ENCODE peak calls at places on chromosomes 4 and X, in seven cellular contexts. F is HepG2, N is GM12878, U is GM12892, P is SK-N-SH, Z is H1, S is K562. M is an unnamed sample.

GRCh38 chrX:24424948-24425347 is 40.1 kb upstream of the PDK3 start:
- DNase-seq in F (no peak), N (no peak), U (no peak), P (no peak), Z (no peak), S (no peak), M (no peak)

GRCh38 chrX:13112499-13112898 is 68.1 kb upstream of the FAM9C start:
- DNase-seq in F (no peak), N (no peak), U (no peak), P (no peak), Z (no peak), S (no peak), M (no peak)

GRCh38 chr4:105944535-105944934 is 49.3 kb downstream of the NPNT start:
- DNase-seq in F (no peak), N (no peak), U (no peak), P (no peak), Z (no peak), S (no peak), M (no peak)

GRCh38 chrX:125742811-125743210 is 423.1 kb downstream of the TEX13C start:
- DNase-seq in F (no peak), N (no peak), U (no peak), P (no peak), Z (no peak), S (no peak), M (no peak)

GRCh38 chr4:102344520-102344954 is 745 bp downstream of the SLC39A8 start:
- DNase-seq in F (no peak), N (no peak), U (peak; percentile 63), P (peak; percentile 84), Z (no peak), S (peak; percentile 66), M (peak; percentile 51)

GRCh38 chr4:88097301-88097700 is 61.1 kb downstream of the ABCG2 start:
- DNase-seq in F (no peak), N (no peak), U (no peak), P (no peak), Z (no peak), S (no peak), M (no peak)

GRCh38 chrX:17022205-17022604 is 75.7 kb downstream of the REPS2 start:
- DNase-seq in F (no peak), N (no peak), U (no peak), P (no peak), Z (no peak), S (no peak), M (no peak)

GRCh38 chrX:47186096-47186740 is 7.4 kb upstream of the UBA1 start:
- DNase-seq in F (no peak), N (no peak), U (no peak), P (no peak), Z (no peak), S (no peak), M (no peak)

GRCh38 chr4:76283900-76284299 is 22.6 kb upstream of the STBD1 start:
- DNase-seq in F (no peak), N (no peak), U (no peak), P (no peak), Z (no peak), S (no peak), M (no peak)

GRCh38 chr4:73421708-73422457 is 14.1 kb upstream of the AFP start:
- DNase-seq in F (no peak), N (no peak), U (no peak), P (no peak), Z (no peak), S (no peak), M (no peak)

GRCh38 chrX:138082881-138083280 is 517.0 kb downstream of the ZIC3 start:
- DNase-seq in F (no peak), N (no peak), U (no peak), P (no peak), Z (no peak), S (no peak), M (no peak)

GRCh38 chr4:172356002-172356401 is 542.8 kb downstream of the GALNTL6 start:
- DNase-seq in F (no peak), N (no peak), U (no peak), P (no peak), Z (no peak), S (no peak), M (no peak)

GRCh38 chr4:38163216-38164006 is 203.2 kb downstream of the PTTG2 start:
- DNase-seq in F (no peak), N (no peak), U (no peak), P (no peak), Z (no peak), S (no peak), M (no peak)

GRCh38 chrX:110145854-110146253 is 142.9 kb downstream of the TMEM164 start:
- DNase-seq in F (no peak), N (no peak), U (no peak), P (peak; percentile 23), Z (no peak), S (peak; percentile 25), M (no peak)

GRCh38 chr4:9703391-9703790 is 78.0 kb upstream of the DRD5 start:
- DNase-seq in F (peak; percentile 35), N (peak; percentile 5), U (peak; percentile 37), P (peak; percentile 58), Z (peak; percentile 51), S (peak; percentile 56), M (peak; percentile 56)

GRCh38 chr4:15691346-15692140 is 9.9 kb downstream of the FAM200B start:
- DNase-seq in F (peak; percentile 14), N (no peak), U (no peak), P (no peak), Z (no peak), S (no peak), M (no peak)

DNA sequence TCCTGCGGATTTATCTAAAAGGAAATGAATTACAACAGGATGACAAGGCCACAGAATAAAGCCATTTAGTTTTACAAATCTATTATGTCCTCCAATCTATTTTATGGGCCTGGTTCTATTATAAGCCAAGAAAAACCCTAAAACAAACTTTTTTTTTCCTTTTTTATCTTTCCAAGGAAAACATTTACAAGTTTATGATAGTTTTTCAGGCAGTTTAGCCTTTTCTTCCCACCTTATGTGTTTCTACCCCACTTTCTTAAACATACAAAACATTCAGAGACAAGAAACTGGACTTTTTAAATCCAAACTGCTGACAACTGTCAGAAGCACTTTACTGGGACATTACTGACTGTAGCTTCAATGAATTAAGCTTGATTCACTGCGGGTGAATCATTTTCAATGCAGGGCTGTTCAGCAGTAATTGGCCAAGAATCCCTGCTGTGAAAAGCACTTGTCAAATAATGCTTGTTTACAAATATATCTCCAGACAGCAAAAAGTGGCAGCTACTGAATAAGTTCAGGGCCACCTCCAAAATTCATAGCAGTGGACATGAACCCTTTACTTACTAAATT is 4.3 kb downstream of the EPHA5 start:
- DNase-seq in F (no peak), N (no peak), U (no peak), P (no peak), Z (no peak), S (no peak), M (no peak)
- TF ChIP-seq TAF1 in F (no peak), N (no peak), U (no peak), P (no peak), Z (no peak), S (no peak), M (no peak)

GRCh38 chr4:185570727-185571126 is 35.4 kb upstream of the PDLIM3 start:
- DNase-seq in F (no peak), N (no peak), U (no peak), P (peak; percentile 40), Z (no peak), S (no peak), M (no peak)

GRCh38 chr4:185577592-185577940 is 42.3 kb upstream of the PDLIM3 start:
- DNase-seq in F (no peak), N (no peak), U (no peak), P (no peak), Z (no peak), S (no peak), M (no peak)

GRCh38 chr4:185576314-185576713 is 41.0 kb upstream of the PDLIM3 start:
- DNase-seq in F (no peak), N (no peak), U (no peak), P (no peak), Z (no peak), S (no peak), M (no peak)

GRCh38 chr4:185576918-185577591 is 41.7 kb upstream of the PDLIM3 start:
- DNase-seq in F (no peak), N (no peak), U (no peak), P (peak; percentile 52), Z (no peak), S (no peak), M (no peak)

DNA sequence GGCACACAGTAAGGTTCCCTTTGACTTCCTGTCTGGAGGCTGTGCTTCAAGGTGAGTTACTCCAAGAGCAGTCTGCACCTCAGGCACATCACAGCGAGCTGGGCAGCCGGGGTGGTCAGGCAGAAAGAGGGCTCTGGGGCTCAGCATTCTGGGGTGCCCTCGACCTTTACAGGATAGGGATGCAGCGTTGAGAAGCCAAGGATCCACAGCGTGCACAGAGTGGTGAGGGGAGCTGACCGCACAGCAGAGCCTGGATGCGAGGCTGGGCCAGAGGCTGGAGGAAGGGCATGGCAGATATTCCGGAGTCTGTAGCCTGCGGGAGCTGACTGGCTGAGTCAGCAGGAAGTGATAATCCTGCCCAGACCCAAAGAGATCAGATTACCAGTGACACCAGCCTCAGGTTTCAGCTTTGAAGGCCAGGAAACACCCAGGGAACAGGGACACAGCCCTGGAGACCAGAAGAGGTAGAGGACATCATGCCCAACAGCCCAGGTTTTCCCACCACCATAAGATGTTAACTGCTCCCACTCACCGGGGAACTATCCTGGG is 38.4 kb upstream of the PDLIM3 start:
- DNase-seq in F (peak; percentile 58), N (no peak), U (no peak), P (peak; percentile 36), Z (no peak), S (peak; percentile 11), M (no peak)
- TF ChIP-seq POLR2AphosphoS5 in F (no peak), N (no peak), U (no peak), P (no peak), Z (peak; percentile 26), S (no peak), M (no peak)

DNA sequence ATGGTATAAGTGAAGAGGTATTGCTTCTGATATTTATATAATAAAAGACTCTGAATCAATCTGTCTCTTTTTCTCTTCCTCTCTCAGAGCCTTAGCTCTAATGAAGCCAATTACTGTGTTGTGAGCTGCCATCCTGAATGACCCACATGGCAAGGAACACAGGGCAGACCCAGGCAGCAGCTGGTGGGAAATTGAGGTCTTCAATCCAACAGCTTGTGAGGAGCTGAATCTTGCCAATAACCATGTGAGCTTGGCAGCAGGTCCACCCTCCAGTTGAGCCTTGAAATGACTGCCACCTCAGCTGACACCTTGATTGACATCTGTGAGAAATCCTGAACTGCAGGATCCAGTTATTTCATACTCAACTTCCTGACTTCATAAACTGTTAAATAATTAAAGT is 149.4 kb downstream of the NDST4 start:
- DNase-seq in F (no peak), N (no peak), U (no peak), P (no peak), Z (no peak), S (no peak), M (no peak)
- TF ChIP-seq TAF1 in F (no peak), N (no peak), U (no peak), P (no peak), Z (no peak), S (no peak), M (no peak)

DNA sequence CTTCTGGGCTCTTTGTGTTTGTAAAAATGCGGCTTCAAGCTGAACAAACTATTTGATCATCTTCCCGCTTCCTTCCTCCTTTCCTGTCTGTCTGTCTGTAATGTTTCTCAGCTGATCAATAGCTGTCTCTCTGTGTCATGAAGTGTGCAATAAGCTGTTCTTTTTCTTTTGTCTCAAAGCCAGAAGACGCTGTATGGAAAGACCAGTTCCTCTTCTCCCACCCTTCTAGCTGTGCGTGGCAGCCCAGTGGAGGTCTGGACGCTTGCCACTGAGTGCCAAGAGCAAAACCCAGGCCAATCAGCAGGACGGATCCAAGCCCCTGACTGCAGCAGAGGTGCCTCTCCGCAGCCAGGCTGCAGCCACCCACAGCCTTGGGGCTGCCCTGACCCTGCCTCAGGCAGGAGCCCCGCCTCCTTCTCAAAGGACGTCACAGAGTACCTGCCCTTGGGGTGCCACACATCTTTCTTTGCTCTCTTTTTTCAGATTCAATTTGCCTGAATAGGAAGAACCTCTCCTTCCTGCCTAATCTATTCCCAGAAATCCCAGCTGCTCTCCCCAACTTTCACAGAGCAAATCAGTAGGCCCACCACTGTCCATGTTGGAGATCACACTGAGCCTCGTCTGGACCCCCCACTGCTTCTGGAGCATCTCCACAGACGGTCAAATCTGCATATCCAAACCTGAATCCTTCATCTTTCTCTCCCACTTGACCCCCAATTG is 59.1 kb downstream of the MAML3 start:
- DNase-seq in F (no peak), N (no peak), U (no peak), P (peak; percentile 65), Z (no peak), S (no peak), M (no peak)
- TF ChIP-seq POLR2AphosphoS5 in F (no peak), N (no peak), U (no peak), P (no peak), Z (no peak), S (no peak), M (no peak)